ENCODE peak calls at places on chromosomes 2 and 18, in five cellular contexts. G, N, H, Q and L are unnamed samples.

GRCh38 chr2:15908371-15908770 is 32.0 kb upstream of the MYCN start:
- DNase-seq in G (no peak), N (no peak), H (no peak), Q (peak; percentile 19), L (no peak)

GRCh38 chr2:174691203-174691779 is 73.0 kb downstream of the CHRNA1 start:
- DNase-seq in G (no peak), N (no peak), H (no peak), Q (no peak), L (no peak)

GRCh38 chr18:39188278-39188677 is 1622.7 kb upstream of the CELF4 start:
- DNase-seq in G (no peak), N (no peak), H (no peak), Q (no peak), L (peak; percentile 40)

GRCh38 chr2:36831185-36831584 is 134.7 kb downstream of the VIT start:
- DNase-seq in G (peak; percentile 23), N (no peak), H (no peak), Q (no peak), L (no peak)

GRCh38 chr2:204643326-204643725 is 98.1 kb downstream of the PARD3B start:
- DNase-seq in G (no peak), N (no peak), H (no peak), Q (no peak), L (no peak)

GRCh38 chr18:62384610-62385097 is 59.5 kb downstream of the TNFRSF11A start:
- DNase-seq in G (no peak), N (no peak), H (no peak), Q (peak; percentile 53), L (peak; percentile 58)

GRCh38 chr18:32349728-32350395 is 120.8 kb downstream of the GAREM1 start:
- DNase-seq in G (no peak), N (peak; percentile 82), H (no peak), Q (no peak), L (no peak)

GRCh38 chr2:195319112-195319460 is 337.9 kb upstream of the SLC39A10 start:
- DNase-seq in G (no peak), N (no peak), H (no peak), Q (no peak), L (peak; percentile 26)

GRCh38 chr2:10897956-10898355 is 13.8 kb upstream of the KCNF1 start:
- DNase-seq in G (no peak), N (no peak), H (no peak), Q (no peak), L (no peak)

GRCh38 chr18:50558157-50558556 is 1.7 kb upstream of the MAPK4 start:
- DNase-seq in G (no peak), N (no peak), H (no peak), Q (no peak), L (no peak)

GRCh38 chr18:50559750-50560680 is at the start of gene MAPK4:
- DNase-seq in G (peak; percentile 34), N (no peak), H (no peak), Q (peak; percentile 64), L (peak; percentile 71)

GRCh38 chr18:50560681-50561629 is 1.1 kb downstream of the MAPK4 start:
- DNase-seq in G (no peak), N (no peak), H (no peak), Q (peak; percentile 73), L (peak; percentile 62)

GRCh38 chr18:50562686-50563085 is 2.8 kb downstream of the MAPK4 start:
- DNase-seq in G (no peak), N (no peak), H (no peak), Q (no peak), L (no peak)

GRCh38 chr18:50558948-50559749 is 738 bp upstream of the MAPK4 start:
- DNase-seq in G (no peak), N (no peak), H (no peak), Q (peak; percentile 54), L (peak; percentile 34)
- H3K4me3 ChIP-seq in G (no peak overlapping the region), N (peak overlapping the region; percentile 27), H (no peak overlapping the region), Q (peak overlapping the region; percentile 47), L (peak overlapping the region; percentile 66)

GRCh38 chr2:216556202-216556601 is 57.6 kb downstream of the RPL37A start:
- DNase-seq in G (no peak), N (no peak), H (no peak), Q (no peak), L (no peak)
- TF ChIP-seq CREB1 in G (no peak), N (no peak), H (no peak), Q (no peak), L (no peak)

DNA sequence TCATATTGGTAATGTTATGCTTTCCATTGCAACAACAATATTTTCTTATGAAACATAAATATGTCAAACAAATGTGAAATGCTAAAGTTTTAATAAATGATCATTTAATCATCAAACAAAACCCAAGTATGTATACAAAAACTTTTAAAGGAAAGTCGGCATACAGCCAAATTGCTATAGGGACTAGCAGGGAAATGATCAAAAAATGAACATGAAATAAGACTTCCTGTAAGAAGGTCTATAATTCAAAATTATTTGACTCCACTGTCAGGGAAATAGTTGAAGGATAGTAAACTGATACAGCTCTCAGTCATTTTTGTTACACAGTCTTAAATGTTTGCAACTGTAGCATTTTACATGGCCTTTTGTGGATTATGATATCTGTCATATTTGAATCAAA is 13.7 kb downstream of the MEIS1 start:
- DNase-seq in G (no peak), N (no peak), H (no peak), Q (no peak), L (no peak)
- H3K4me3 ChIP-seq in G (no peak overlapping the region), N (no peak overlapping the region), H (no peak overlapping the region), Q (no peak overlapping the region), L (no peak overlapping the region)

DNA sequence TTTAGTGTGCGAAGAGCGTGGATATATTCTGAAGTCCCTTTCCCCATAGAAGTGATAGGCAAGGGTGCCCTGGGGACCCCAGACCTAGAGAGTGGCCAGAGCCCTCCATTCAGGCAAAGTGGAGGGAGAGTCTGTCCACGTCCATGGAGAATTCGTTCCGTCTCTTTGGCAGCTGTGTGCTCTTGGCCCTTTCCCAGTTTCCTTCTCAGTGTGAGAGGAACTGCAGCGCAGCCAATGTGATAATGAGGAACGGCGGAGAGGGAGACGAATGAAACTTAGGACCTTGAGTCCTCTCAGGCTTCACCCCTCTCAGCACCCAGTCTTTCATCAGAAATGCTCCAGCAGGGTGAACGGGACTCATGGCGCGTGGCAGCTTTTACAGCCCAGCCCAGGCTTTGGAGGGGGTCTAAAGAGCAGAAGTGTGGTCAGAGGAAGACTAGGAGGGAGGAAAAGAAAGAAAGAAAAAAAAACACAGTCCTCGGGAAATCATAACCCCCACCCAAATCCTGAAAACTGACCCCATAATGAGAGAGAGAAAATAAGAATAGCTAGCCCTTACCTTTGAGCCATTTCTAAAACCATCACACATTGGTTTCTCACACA is 95.0 kb upstream of the RIOK3 start:
- DNase-seq in G (no peak), N (no peak), H (no peak), Q (no peak), L (no peak)
- TF ChIP-seq CREB1 in G (no peak), N (no peak), H (no peak), Q (no peak), L (no peak)